ENCODE peak calls at places on chromosomes 1 and 21, in eight cellular contexts. N, Q, L, J, H, X, K and M are unnamed samples.
A peak's percentile ranks its signal among the peaks of the same experiment; 100 is the strongest.

GRCh38 chr1:34164510-34165381 is at the start of gene CSMD2:
- DNase-seq in X (no peak), H (peak; percentile 7), L (no peak), N (no peak), J (no peak), Q (no peak), K (no peak), M (no peak)

GRCh38 chr1:203217139-203217621 is 12.3 kb downstream of the CHIT1 start:
- DNase-seq in N (no peak), Q (peak; percentile 8), H (no peak), L (no peak), X (no peak), J (no peak), K (no peak), M (peak; percentile 59)

GRCh38 chr21:41684381-41685245 is 82.2 kb downstream of the RIPK4 start:
- DNase-seq in X (no peak), N (no peak), J (no peak), H (peak; percentile 47), K (no peak), Q (no peak), L (no peak), M (no peak)

GRCh38 chr1:206578959-206579358 is 33.3 kb downstream of the EIF2D start:
- DNase-seq in N (no peak), K (no peak), Q (no peak), J (no peak), X (no peak), L (no peak), H (no peak), M (no peak)

GRCh38 chr1:145885738-145886287 is at the start of gene ANKRD35:
- DNase-seq in Q (peak; percentile 34), H (peak; percentile 74), X (peak; percentile 57), K (peak; percentile 85), N (peak; percentile 78), L (peak; percentile 72), J (peak; percentile 28), M (peak; percentile 72)

GRCh38 chr1:39729842-39730241 is 8.8 kb upstream of the PPIE start:
- DNase-seq in X (no peak), J (no peak), Q (no peak), L (no peak), N (no peak), K (no peak), H (no peak), M (no peak)

GRCh38 chr1:179803916-179804315 is 60.8 kb downstream of the FAM163A start:
- DNase-seq in L (no peak), N (no peak), K (no peak), H (no peak), J (no peak), Q (no peak), X (no peak), M (no peak)

GRCh38 chr1:201019321-201019977 is 4.1 kb downstream of the KIF21B start:
- DNase-seq in X (no peak), Q (peak; percentile 95), J (peak; percentile 85), K (peak; percentile 89), N (peak; percentile 91), L (peak; percentile 76), H (peak; percentile 64), M (peak; percentile 99)

GRCh38 chr1:147598631-147599361 is 57.5 kb downstream of the BCL9 start:
- DNase-seq in L (no peak), Q (no peak), H (peak; percentile 10), X (no peak), N (peak; percentile 17), J (no peak), K (peak; percentile 26), M (no peak)

GRCh38 chr1:39491146-39491921 is at the start of gene BMP8A:
- DNase-seq in J (peak; percentile 11), N (peak; percentile 71), L (peak; percentile 51), H (no peak), X (peak; percentile 58), Q (peak; percentile 32), K (peak; percentile 77), M (no peak)

GRCh38 chr21:43211085-43212071 is 42.6 kb downstream of the CRYAA start:
- DNase-seq in H (no peak), Q (peak; percentile 10), N (no peak), J (no peak), X (no peak), K (no peak), L (no peak), M (no peak)

GRCh38 chr1:9275161-9275560 is 17.5 kb upstream of the SPSB1 start:
- DNase-seq in N (no peak), J (no peak), Q (no peak), H (no peak), X (no peak), K (no peak), L (no peak), M (no peak)

GRCh38 chr1:54781023-54781723 is 16.9 kb upstream of the PARS2 start:
- DNase-seq in L (no peak), K (no peak), Q (no peak), X (no peak), N (no peak), J (no peak), H (no peak), M (no peak)

GRCh38 chr1:184569106-184569505 is 182.3 kb downstream of the C1orf21 start:
- DNase-seq in L (no peak), H (no peak), N (no peak), K (no peak), J (no peak), Q (no peak), X (no peak), M (no peak)

GRCh38 chr1:67342002-67342890 is 34.6 kb downstream of the IL12RB2 start:
- DNase-seq in H (no peak), Q (no peak), J (no peak), L (no peak), K (no peak), N (no peak), X (no peak), M (no peak)

GRCh38 chr1:192807968-192808587 is 761 bp upstream of the RGS2 start:
- DNase-seq in X (no peak), Q (no peak), K (peak; percentile 11), L (no peak), N (no peak), J (no peak), H (peak; percentile 36), M (no peak)

GRCh38 chr1:99638853-99639252 is 7.1 kb upstream of the PALMD start:
- DNase-seq in L (no peak), X (no peak), Q (no peak), H (no peak), N (no peak), J (no peak), K (no peak), M (no peak)

GRCh38 chr1:174654553-174654952 is 206.8 kb downstream of the GPR52 start:
- DNase-seq in L (no peak), H (no peak), J (no peak), Q (no peak), X (no peak), K (no peak), N (no peak), M (no peak)

GRCh38 chr1:45221716-45222115 is 15.3 kb upstream of the ZSWIM5 start:
- DNase-seq in Q (no peak), K (no peak), X (no peak), L (no peak), N (no peak), H (peak; percentile 46), J (no peak), M (no peak)

GRCh38 chr1:113219377-113219776 is 146.4 kb downstream of the LRIG2 start:
- DNase-seq in J (no peak), H (no peak), Q (no peak), L (no peak), K (no peak), X (no peak), N (no peak), M (no peak)

GRCh38 chr1:10824821-10825540 is 28.5 kb upstream of the CASZ1 start:
- DNase-seq in N (no peak), L (no peak), J (no peak), Q (no peak), X (no peak), K (no peak), H (peak; percentile 51), M (no peak)

GRCh38 chr21:45080232-45080631 is 5.9 kb downstream of the ADARB1 start:
- DNase-seq in X (no peak), Q (no peak), N (no peak), K (no peak), J (no peak), L (no peak), H (no peak), M (no peak)

GRCh38 chr1:29603622-29604021 is 367.3 kb downstream of the PTPRU start:
- DNase-seq in Q (no peak), J (no peak), L (no peak), N (no peak), H (no peak), X (no peak), K (no peak), M (no peak)

GRCh38 chr1:28437260-28437923 is 67.9 kb downstream of the PHACTR4 start:
- DNase-seq in L (no peak), X (no peak), H (peak; percentile 80), Q (no peak), J (no peak), K (no peak), N (no peak), M (no peak)